ENCODE peak calls at places on chromosomes 3 and 15, in nine cellular contexts. Q is lower lobe of right lung, G is cardiac muscle cell, P is upper lobe of right lung, Y is left lung, I is neural progenitor cell, J is AG04450, K is A549, X is transverse colon. E is an unnamed sample.

GRCh38 chr3:176776622-176777021 is 420.7 kb downstream of the TBL1XR1 start:
- DNase-seq in Q (no peak), G (no peak), P (no peak), Y (no peak), I (no peak), J (no peak), K (no peak), X (no peak), E (no peak)

GRCh38 chr3:25603703-25604102 is 61.0 kb downstream of the TOP2B start:
- DNase-seq in Q (no peak), G (peak), P (no peak), Y (no peak), I (no peak), J (no peak), K (no peak), X (no peak), E (no peak)

GRCh38 chr3:127238602-127239001 is 45.7 kb downstream of the PRR23E start:
- DNase-seq in Q (no peak), G (no peak), P (no peak), Y (no peak), I (no peak), J (no peak), K (no peak), X (no peak), E (no peak)

GRCh38 chr15:74340139-74340538 is 27.3 kb downstream of the CYP11A1 start:
- DNase-seq in Q (peak), G (no peak), P (peak), Y (no peak), I (no peak), J (no peak), K (no peak), X (no peak), E (no peak)

GRCh38 chr15:84863480-84864428 is 20.7 kb upstream of the SLC28A1 start:
- DNase-seq in Q (no peak), G (no peak), P (no peak), Y (no peak), I (no peak), J (no peak), K (peak), X (no peak), E (no peak)

GRCh38 chr3:41200669-41201021 is 1.3 kb downstream of the CTNNB1 start:
- DNase-seq in Q (no peak), G (peak), P (no peak), Y (no peak), I (peak), J (no peak), K (no peak), X (peak), E (peak)

GRCh38 chr3:136804813-136805212 is 14.1 kb upstream of the SLC35G2 start:
- DNase-seq in Q (no peak), G (no peak), P (no peak), Y (no peak), I (no peak), J (no peak), K (no peak), X (no peak), E (no peak)

GRCh38 chr3:127815641-127816605 is 6.4 kb downstream of the MGLL start:
- DNase-seq in Q (no peak), G (no peak), P (no peak), Y (no peak), I (no peak), J (no peak), K (no peak), X (peak), E (no peak)

GRCh38 chr15:92803852-92804609 is 96.1 kb upstream of the CHD2 start:
- DNase-seq in Q (peak), G (no peak), P (peak), Y (peak), I (no peak), J (peak), K (peak), X (peak), E (peak)

GRCh38 chr15:60218256-60218655 is 179.5 kb downstream of the ANXA2 start:
- DNase-seq in Q (no peak), G (no peak), P (no peak), Y (no peak), I (peak), J (no peak), K (no peak), X (no peak), E (no peak)

GRCh38 chr15:41506796-41507341 is 6.8 kb downstream of the LTK start:
- DNase-seq in Q (no peak), G (no peak), P (no peak), Y (no peak), I (no peak), J (no peak), K (no peak), X (no peak), E (no peak)
- TF ChIP-seq CTCF in Q (no peak), G (no peak), P (no peak), Y (no peak), I (no peak), J (no peak), K (no peak), X (peak), E (no peak)

DNA sequence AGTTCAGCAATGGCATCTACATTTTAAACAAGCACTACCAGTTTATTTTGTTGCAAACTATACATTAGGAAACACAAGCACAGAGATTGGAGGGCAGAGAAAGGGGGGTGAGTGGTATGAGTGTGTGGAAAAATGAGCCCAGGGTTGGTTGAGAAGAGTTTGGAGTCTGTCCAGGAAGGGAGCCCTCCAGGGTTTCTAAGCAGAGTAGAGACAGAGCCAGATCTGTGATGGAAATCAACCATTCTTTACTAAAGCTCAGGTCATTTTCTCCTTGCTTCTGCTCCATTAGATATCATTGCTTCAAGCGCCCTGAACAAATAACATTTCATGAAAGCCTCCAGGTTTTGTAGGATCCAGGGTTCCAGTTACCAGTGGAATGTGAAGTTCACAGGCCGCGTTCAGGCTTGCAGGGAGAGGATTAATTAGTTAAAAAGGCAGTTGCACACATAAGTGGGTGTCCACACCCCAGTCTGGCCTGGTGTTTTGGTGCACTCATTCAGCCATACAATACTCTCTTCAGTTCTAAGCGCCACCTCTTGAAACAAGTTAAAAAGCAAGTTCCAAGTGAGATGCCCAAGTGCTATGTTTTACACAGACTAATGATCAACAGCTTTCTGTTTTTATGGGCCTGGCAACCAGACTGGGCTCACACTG is 16.5 kb upstream of the BOC start:
- DNase-seq in Q (no peak), G (no peak), P (no peak), Y (no peak), I (peak), J (no peak), K (no peak), X (no peak), E (no peak)
- H3K27ac ChIP-seq in Q (no peak), G (peak), P (no peak), Y (no peak), I (no peak), J (no peak), K (no peak), X (peak), E (no peak)

DNA sequence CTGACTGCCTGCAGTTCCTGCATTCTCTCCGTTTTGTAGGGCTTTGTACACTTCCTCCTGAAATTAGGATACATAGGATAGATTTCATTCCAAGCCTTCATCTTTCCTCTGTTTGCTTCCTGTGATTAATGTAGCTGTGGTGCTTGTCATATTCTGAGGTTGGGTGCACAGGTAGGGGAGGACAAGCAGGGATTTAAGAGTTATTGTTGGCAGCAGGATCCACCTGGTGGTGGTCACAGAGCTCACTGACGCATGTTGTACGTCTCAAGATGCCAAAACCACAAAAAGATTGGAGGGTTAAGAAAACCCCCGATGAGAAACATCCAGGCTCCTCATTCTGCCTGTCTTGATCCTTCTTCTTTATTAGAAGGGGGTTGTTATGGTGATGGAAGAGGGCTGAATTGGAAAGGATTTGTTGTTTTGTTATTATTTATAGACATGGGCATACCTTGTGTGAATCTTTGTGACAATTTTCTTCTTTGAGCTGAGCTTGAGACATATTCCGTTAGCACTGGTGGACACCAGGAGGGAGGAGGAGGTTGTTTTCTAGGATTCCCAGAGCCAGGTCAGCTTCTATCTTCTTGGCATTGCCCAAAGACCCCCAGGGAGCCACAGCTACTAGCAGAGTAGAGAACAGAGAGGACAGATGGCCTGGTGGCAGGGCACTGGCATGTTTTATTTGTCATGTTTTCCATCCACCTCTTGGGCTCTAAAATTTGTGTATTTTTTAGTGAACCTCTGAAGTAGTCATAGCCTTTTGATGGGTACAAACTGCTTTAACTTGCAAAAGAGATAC is 57.7 kb upstream of the LARS2 start:
- DNase-seq in Q (no peak), G (no peak), P (no peak), Y (no peak), I (no peak), J (no peak), K (no peak), X (no peak), E (no peak)
- TF ChIP-seq CTCF in Q (no peak), G (no peak), P (no peak), Y (no peak), I (no peak), J (no peak), K (no peak), X (no peak), E (no peak)

GRCh38 chr3:32613183-32613582 is 42.5 kb upstream of the DYNC1LI1 start:
- DNase-seq in Q (no peak), G (no peak), P (no peak), Y (no peak), I (no peak), J (no peak), K (no peak), X (no peak), E (no peak)
- H3K27ac ChIP-seq in Q (no peak), G (no peak), P (no peak), Y (no peak), I (no peak), J (no peak), K (no peak), X (no peak), E (no peak)

GRCh38 chr3:34567266-34567665 is 768.8 kb downstream of the PDCD6IP start:
- DNase-seq in Q (no peak), G (peak), P (no peak), Y (no peak), I (no peak), J (no peak), K (no peak), X (no peak), E (no peak)
- TF ChIP-seq CTCF in Q (no peak), G (no peak), P (no peak), Y (no peak), I (no peak), J (no peak), K (no peak), X (no peak), E (no peak)

GRCh38 chr3:197038604-197039003 is 9.0 kb upstream of the MELTF start:
- DNase-seq in Q (no peak), G (no peak), P (no peak), Y (no peak), I (no peak), J (no peak), K (no peak), X (no peak), E (no peak)
- H3K27ac ChIP-seq in Q (no peak), G (no peak), P (no peak), Y (no peak), I (no peak), J (no peak), K (no peak), X (no peak), E (no peak)